ENCODE peak calls at places on chromosome 16, in nine cellular contexts. P, X, G, K, T, L, Y, S and D are unnamed samples.
A peak's percentile ranks its signal among the peaks of the same experiment; 100 is the strongest.

GRCh38 chr16:28237754-28238357 is 26.1 kb upstream of the XPO6 start:
- DNase-seq in P (no peak), L (no peak), S (no peak), T (no peak), X (no peak), G (no peak), Y (no peak), K (no peak), D (no peak)

GRCh38 chr16:17470871-17471744 is at the start of gene XYLT1:
- DNase-seq in T (no peak), X (peak; percentile 96), G (peak; percentile 30), S (peak; percentile 69), Y (peak; percentile 71), P (peak; percentile 53), K (peak; percentile 50), L (peak; percentile 51), D (peak; percentile 16)

GRCh38 chr16:88387941-88388627 is 5.3 kb downstream of the ZNF469 start:
- DNase-seq in Y (no peak), T (no peak), S (peak; percentile 17), X (no peak), K (no peak), L (peak; percentile 38), G (peak; percentile 24), P (no peak), D (peak; percentile 48)

GRCh38 chr16:2752850-2753522 is 548 bp downstream of the SRRM2 start:
- DNase-seq in Y (no peak), S (peak; percentile 82), P (peak; percentile 86), K (peak; percentile 49), G (peak; percentile 78), X (peak; percentile 61), T (peak; percentile 85), L (peak; percentile 87), D (peak; percentile 68)

GRCh38 chr16:49471038-49471727 is 97.6 kb downstream of the C16orf78 start:
- DNase-seq in G (no peak), L (no peak), P (no peak), S (no peak), Y (peak; percentile 9), T (no peak), X (no peak), K (no peak), D (no peak)

GRCh38 chr16:82741073-82741615 is 114.4 kb downstream of the CDH13 start:
- DNase-seq in Y (no peak), P (no peak), S (no peak), X (peak; percentile 45), L (no peak), G (peak; percentile 85), T (no peak), K (no peak), D (no peak)

GRCh38 chr16:87323727-87324410 is 6.7 kb upstream of the C16orf95 start:
- DNase-seq in P (no peak), T (no peak), K (no peak), L (no peak), G (no peak), S (no peak), X (no peak), Y (no peak), D (no peak)

GRCh38 chr16:46715769-46716305 is 26.4 kb downstream of the ORC6 start:
- DNase-seq in X (no peak), P (peak; percentile 74), G (no peak), L (peak; percentile 78), S (no peak), T (no peak), Y (no peak), K (no peak), D (no peak)